ENCODE peak calls at places on chromosomes 13 and 19, in six cellular contexts. One of them, this sample, is unnamed.

GRCh38 chr13:48411281-48412099 is 1.4 kb downstream of the LPAR6 start:
- DNase-seq in Peyer's patch: no peak
- DNase-seq in neural progenitor cell: peak; percentile 11
- DNase-seq in iPS DF 6.9: no peak
- DNase-seq in CD4-positive, CD25-positive, alpha-beta regulatory T cell: no peak
- DNase-seq in RWPE1: no peak
- DNase-seq in this sample: no peak

GRCh38 chr13:85549819-85550218 is 249.4 kb downstream of the SLITRK6 start:
- DNase-seq in Peyer's patch: no peak
- DNase-seq in neural progenitor cell: no peak
- DNase-seq in iPS DF 6.9: no peak
- DNase-seq in CD4-positive, CD25-positive, alpha-beta regulatory T cell: no peak
- DNase-seq in RWPE1: no peak
- DNase-seq in this sample: no peak

GRCh38 chr13:107807306-107808073 is 407.8 kb downstream of the LIG4 start:
- DNase-seq in Peyer's patch: no peak
- DNase-seq in neural progenitor cell: no peak
- DNase-seq in iPS DF 6.9: no peak
- DNase-seq in CD4-positive, CD25-positive, alpha-beta regulatory T cell: no peak
- DNase-seq in RWPE1: no peak
- DNase-seq in this sample: no peak

GRCh38 chr13:44422755-44423643 is 49.4 kb downstream of the SERP2 start:
- DNase-seq in Peyer's patch: no peak
- DNase-seq in neural progenitor cell: no peak
- DNase-seq in iPS DF 6.9: no peak
- DNase-seq in CD4-positive, CD25-positive, alpha-beta regulatory T cell: no peak
- DNase-seq in RWPE1: no peak
- DNase-seq in this sample: no peak

GRCh38 chr19:11041966-11042627 is 47.2 kb upstream of the LDLR start:
- DNase-seq in Peyer's patch: no peak
- DNase-seq in neural progenitor cell: no peak
- DNase-seq in iPS DF 6.9: no peak
- DNase-seq in CD4-positive, CD25-positive, alpha-beta regulatory T cell: no peak
- DNase-seq in RWPE1: peak; percentile 30
- DNase-seq in this sample: no peak

GRCh38 chr13:25977216-25977615 is 74.6 kb downstream of the SHISA2 start:
- DNase-seq in Peyer's patch: no peak
- DNase-seq in neural progenitor cell: peak; percentile 82
- DNase-seq in iPS DF 6.9: peak; percentile 80
- DNase-seq in CD4-positive, CD25-positive, alpha-beta regulatory T cell: no peak
- DNase-seq in RWPE1: no peak
- DNase-seq in this sample: peak; percentile 17

GRCh38 chr19:8429044-8429443 is 15.7 kb upstream of the HNRNPM start:
- DNase-seq in Peyer's patch: no peak
- DNase-seq in neural progenitor cell: no peak
- DNase-seq in iPS DF 6.9: no peak
- DNase-seq in CD4-positive, CD25-positive, alpha-beta regulatory T cell: no peak
- DNase-seq in RWPE1: no peak
- DNase-seq in this sample: no peak

GRCh38 chr19:6750062-6750461 is 10.6 kb downstream of the TRIP10 start:
- DNase-seq in Peyer's patch: peak; percentile 56
- DNase-seq in neural progenitor cell: no peak
- DNase-seq in iPS DF 6.9: no peak
- DNase-seq in CD4-positive, CD25-positive, alpha-beta regulatory T cell: no peak
- DNase-seq in RWPE1: no peak
- DNase-seq in this sample: no peak

GRCh38 chr13:90889906-90890305 is 457.6 kb upstream of the MIR17HG start:
- DNase-seq in Peyer's patch: no peak
- DNase-seq in neural progenitor cell: no peak
- DNase-seq in iPS DF 6.9: no peak
- DNase-seq in CD4-positive, CD25-positive, alpha-beta regulatory T cell: no peak
- DNase-seq in RWPE1: no peak
- DNase-seq in this sample: no peak

GRCh38 chr13:21338156-21338555 is 120.9 kb downstream of the ZDHHC20 start:
- DNase-seq in Peyer's patch: no peak
- DNase-seq in neural progenitor cell: peak; percentile 38
- DNase-seq in iPS DF 6.9: no peak
- DNase-seq in CD4-positive, CD25-positive, alpha-beta regulatory T cell: no peak
- DNase-seq in RWPE1: no peak
- DNase-seq in this sample: no peak

GRCh38 chr13:39263033-39263432 is 224.8 kb downstream of the NHLRC3 start:
- DNase-seq in Peyer's patch: no peak
- DNase-seq in neural progenitor cell: peak; percentile 49
- DNase-seq in iPS DF 6.9: peak; percentile 25
- DNase-seq in CD4-positive, CD25-positive, alpha-beta regulatory T cell: no peak
- DNase-seq in RWPE1: peak; percentile 60
- DNase-seq in this sample: peak; percentile 34

GRCh38 chr19:40610396-40611064 is 9.4 kb downstream of the LTBP4 start:
- DNase-seq in Peyer's patch: peak; percentile 77
- DNase-seq in neural progenitor cell: peak; percentile 43
- DNase-seq in iPS DF 6.9: no peak
- DNase-seq in CD4-positive, CD25-positive, alpha-beta regulatory T cell: peak; percentile 60
- DNase-seq in RWPE1: no peak
- DNase-seq in this sample: no peak

GRCh38 chr19:52270266-52270885 is 989 bp downstream of the ZNF766 start:
- DNase-seq in Peyer's patch: no peak
- DNase-seq in neural progenitor cell: peak; percentile 29
- DNase-seq in iPS DF 6.9: no peak
- DNase-seq in CD4-positive, CD25-positive, alpha-beta regulatory T cell: no peak
- DNase-seq in RWPE1: peak; percentile 5
- DNase-seq in this sample: no peak

DNA sequence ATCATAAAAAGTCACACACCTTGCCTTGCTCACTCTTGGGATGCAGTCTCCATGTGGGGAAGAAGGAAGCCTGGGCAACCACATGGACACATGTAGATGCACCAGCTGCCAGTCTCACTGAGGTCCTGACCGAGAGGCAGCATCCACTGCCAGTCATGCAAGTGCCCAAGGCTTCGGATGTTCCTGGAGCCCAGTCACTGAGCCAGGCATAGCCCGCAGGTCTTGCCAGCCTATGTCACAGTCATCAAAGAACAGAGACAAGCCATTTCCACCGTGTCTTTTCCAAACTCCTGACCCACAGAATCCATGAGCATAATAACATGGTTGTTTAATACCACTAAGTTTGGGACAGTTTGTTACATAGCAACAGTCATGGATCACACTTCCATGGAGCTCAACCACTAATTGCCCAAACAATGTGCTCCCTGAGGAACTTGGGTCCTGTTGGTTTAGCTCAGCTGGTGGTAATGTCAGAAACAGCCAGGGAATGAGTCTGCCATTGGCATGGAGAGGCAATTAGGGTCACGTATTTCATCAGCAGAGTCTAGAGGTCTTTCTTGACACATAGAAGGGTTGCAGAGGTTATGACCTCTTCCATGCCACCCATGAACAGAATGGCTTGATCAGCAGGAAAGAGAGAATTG is 21.5 kb downstream of the STARD13 start:
- DNase-seq in Peyer's patch: no peak
- DNase-seq in neural progenitor cell: no peak
- DNase-seq in iPS DF 6.9: no peak
- DNase-seq in CD4-positive, CD25-positive, alpha-beta regulatory T cell: no peak
- DNase-seq in RWPE1: no peak
- DNase-seq in this sample: no peak
- H3K27ac ChIP-seq in Peyer's patch: no peak overlapping the region
- H3K27ac ChIP-seq in neural progenitor cell: no peak overlapping the region
- H3K27ac ChIP-seq in iPS DF 6.9: no peak overlapping the region
- H3K27ac ChIP-seq in CD4-positive, CD25-positive, alpha-beta regulatory T cell: no peak overlapping the region
- H3K27ac ChIP-seq in RWPE1: no peak overlapping the region
- H3K27ac ChIP-seq in this sample: no peak overlapping the region

GRCh38 chr19:3572132-3572854 is 451 bp upstream of the HMG20B start:
- DNase-seq in Peyer's patch: peak; percentile 100
- DNase-seq in neural progenitor cell: peak; percentile 100
- DNase-seq in iPS DF 6.9: peak; percentile 92
- DNase-seq in CD4-positive, CD25-positive, alpha-beta regulatory T cell: peak; percentile 100
- DNase-seq in RWPE1: peak; percentile 93
- DNase-seq in this sample: peak; percentile 99
- H3K27ac ChIP-seq in Peyer's patch: peak overlapping the region; percentile 11
- H3K27ac ChIP-seq in neural progenitor cell: no peak overlapping the region
- H3K27ac ChIP-seq in iPS DF 6.9: no peak overlapping the region
- H3K27ac ChIP-seq in CD4-positive, CD25-positive, alpha-beta regulatory T cell: peak overlapping the region; percentile 61
- H3K27ac ChIP-seq in RWPE1: peak overlapping the region; percentile 81
- H3K27ac ChIP-seq in this sample: no peak overlapping the region

GRCh38 chr13:49587311-49587847 is 2.0 kb upstream of the RCBTB1 start:
- DNase-seq in Peyer's patch: no peak
- DNase-seq in neural progenitor cell: no peak
- DNase-seq in iPS DF 6.9: no peak
- DNase-seq in CD4-positive, CD25-positive, alpha-beta regulatory T cell: no peak
- DNase-seq in RWPE1: peak; percentile 67
- DNase-seq in this sample: peak; percentile 92
- H3K27ac ChIP-seq in Peyer's patch: no peak overlapping the region
- H3K27ac ChIP-seq in neural progenitor cell: no peak overlapping the region
- H3K27ac ChIP-seq in iPS DF 6.9: no peak overlapping the region
- H3K27ac ChIP-seq in CD4-positive, CD25-positive, alpha-beta regulatory T cell: no peak overlapping the region
- H3K27ac ChIP-seq in RWPE1: no peak overlapping the region
- H3K27ac ChIP-seq in this sample: peak overlapping the region; percentile 80

DNA sequence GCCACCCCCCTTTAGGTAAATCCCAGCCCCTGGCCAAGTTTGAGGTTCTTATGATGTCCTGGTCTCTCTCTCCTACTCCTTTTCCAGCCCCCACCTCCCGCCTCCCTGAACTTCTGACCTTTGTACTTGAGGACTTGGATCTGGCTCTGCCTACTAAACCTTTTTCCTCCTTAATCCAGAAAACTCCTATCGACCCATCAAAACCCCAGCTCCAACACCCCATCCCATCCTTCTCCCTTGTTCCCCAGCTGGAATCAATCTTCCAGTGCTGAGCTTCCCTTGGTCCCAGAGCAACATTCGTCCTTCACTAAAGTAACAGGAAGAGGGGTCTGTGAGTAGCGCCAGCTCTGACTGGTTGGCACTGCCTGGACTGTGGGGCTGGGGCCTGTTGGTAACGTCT is 17.3 kb upstream of the UQCR11 start:
- DNase-seq in Peyer's patch: no peak
- DNase-seq in neural progenitor cell: no peak
- DNase-seq in iPS DF 6.9: no peak
- DNase-seq in CD4-positive, CD25-positive, alpha-beta regulatory T cell: no peak
- DNase-seq in RWPE1: no peak
- DNase-seq in this sample: no peak
- H3K27ac ChIP-seq in Peyer's patch: no peak overlapping the region
- H3K27ac ChIP-seq in neural progenitor cell: no peak overlapping the region
- H3K27ac ChIP-seq in iPS DF 6.9: no peak overlapping the region
- H3K27ac ChIP-seq in CD4-positive, CD25-positive, alpha-beta regulatory T cell: no peak overlapping the region
- H3K27ac ChIP-seq in RWPE1: no peak overlapping the region
- H3K27ac ChIP-seq in this sample: no peak overlapping the region

GRCh38 chr13:23651439-23651838 is 81.2 kb downstream of the TNFRSF19 start:
- DNase-seq in Peyer's patch: no peak
- DNase-seq in neural progenitor cell: no peak
- DNase-seq in iPS DF 6.9: no peak
- DNase-seq in CD4-positive, CD25-positive, alpha-beta regulatory T cell: no peak
- DNase-seq in RWPE1: no peak
- DNase-seq in this sample: no peak
- H3K27ac ChIP-seq in Peyer's patch: no peak overlapping the region
- H3K27ac ChIP-seq in neural progenitor cell: no peak overlapping the region
- H3K27ac ChIP-seq in iPS DF 6.9: no peak overlapping the region
- H3K27ac ChIP-seq in CD4-positive, CD25-positive, alpha-beta regulatory T cell: no peak overlapping the region
- H3K27ac ChIP-seq in RWPE1: no peak overlapping the region
- H3K27ac ChIP-seq in this sample: no peak overlapping the region

DNA sequence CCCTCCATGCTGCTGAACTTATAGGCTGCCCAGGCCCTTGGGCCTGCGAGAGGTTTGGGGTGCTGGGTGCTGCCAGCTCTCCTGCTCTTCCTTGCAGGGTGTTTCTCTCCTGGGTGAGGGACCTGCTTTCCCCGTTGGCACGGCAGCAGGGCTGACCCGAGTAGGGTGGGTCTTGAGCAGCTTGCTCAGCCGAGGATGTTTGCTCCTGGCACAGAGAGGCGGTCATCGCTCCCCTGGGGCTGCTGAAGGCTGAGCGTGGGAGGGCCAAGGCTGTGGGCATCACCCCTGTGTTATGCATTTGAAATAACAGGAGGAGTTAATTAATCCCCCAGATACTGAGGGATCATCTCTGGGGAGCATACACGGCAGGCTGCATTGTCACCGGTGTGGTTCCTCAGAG is 5.3 kb downstream of the KCTD15 start:
- DNase-seq in Peyer's patch: no peak
- DNase-seq in neural progenitor cell: no peak
- DNase-seq in iPS DF 6.9: no peak
- DNase-seq in CD4-positive, CD25-positive, alpha-beta regulatory T cell: no peak
- DNase-seq in RWPE1: no peak
- DNase-seq in this sample: no peak
- H3K27ac ChIP-seq in Peyer's patch: no peak overlapping the region
- H3K27ac ChIP-seq in neural progenitor cell: no peak overlapping the region
- H3K27ac ChIP-seq in iPS DF 6.9: no peak overlapping the region
- H3K27ac ChIP-seq in CD4-positive, CD25-positive, alpha-beta regulatory T cell: no peak overlapping the region
- H3K27ac ChIP-seq in RWPE1: peak overlapping the region; percentile 77
- H3K27ac ChIP-seq in this sample: no peak overlapping the region

DNA sequence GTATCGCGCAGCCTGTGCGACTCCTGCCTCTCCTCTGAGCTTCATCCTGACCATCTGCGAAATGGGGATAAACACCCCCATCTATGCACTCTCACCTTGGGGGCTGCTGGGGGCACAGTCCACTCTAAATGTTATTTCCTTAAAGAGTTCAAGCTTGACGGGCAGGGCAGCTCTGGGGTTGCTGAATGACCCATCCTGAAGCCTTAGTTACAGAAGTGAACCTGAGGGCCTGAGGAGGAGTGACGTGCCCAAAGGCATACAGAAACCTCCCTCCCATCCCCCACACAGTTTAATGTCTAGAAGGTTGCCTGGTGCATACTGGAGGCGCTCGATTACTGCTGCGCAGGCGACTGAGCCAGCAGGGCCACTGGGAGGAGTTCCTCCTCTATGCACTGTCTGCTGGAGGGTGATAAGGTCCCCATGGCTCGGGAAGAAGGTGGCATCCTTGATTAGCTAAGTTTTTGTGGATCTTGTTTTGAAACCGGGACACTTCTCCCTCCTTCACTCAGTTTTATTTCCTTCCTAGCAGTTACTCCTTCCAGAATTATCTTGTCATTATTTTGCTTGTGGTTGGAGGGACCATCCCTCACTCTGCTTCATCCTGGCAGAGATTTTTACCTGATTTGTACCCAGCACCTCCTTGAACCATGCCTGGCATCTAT is 572 bp upstream of the FKBP8 start:
- DNase-seq in Peyer's patch: peak; percentile 75
- DNase-seq in neural progenitor cell: peak; percentile 70
- DNase-seq in iPS DF 6.9: peak; percentile 48
- DNase-seq in CD4-positive, CD25-positive, alpha-beta regulatory T cell: peak; percentile 62
- DNase-seq in RWPE1: peak; percentile 73
- DNase-seq in this sample: peak; percentile 70
- H3K27ac ChIP-seq in Peyer's patch: peak overlapping the region; percentile 93
- H3K27ac ChIP-seq in neural progenitor cell: no peak overlapping the region
- H3K27ac ChIP-seq in iPS DF 6.9: no peak overlapping the region
- H3K27ac ChIP-seq in CD4-positive, CD25-positive, alpha-beta regulatory T cell: peak overlapping the region; percentile 80
- H3K27ac ChIP-seq in RWPE1: peak overlapping the region; percentile 86
- H3K27ac ChIP-seq in this sample: no peak overlapping the region

DNA sequence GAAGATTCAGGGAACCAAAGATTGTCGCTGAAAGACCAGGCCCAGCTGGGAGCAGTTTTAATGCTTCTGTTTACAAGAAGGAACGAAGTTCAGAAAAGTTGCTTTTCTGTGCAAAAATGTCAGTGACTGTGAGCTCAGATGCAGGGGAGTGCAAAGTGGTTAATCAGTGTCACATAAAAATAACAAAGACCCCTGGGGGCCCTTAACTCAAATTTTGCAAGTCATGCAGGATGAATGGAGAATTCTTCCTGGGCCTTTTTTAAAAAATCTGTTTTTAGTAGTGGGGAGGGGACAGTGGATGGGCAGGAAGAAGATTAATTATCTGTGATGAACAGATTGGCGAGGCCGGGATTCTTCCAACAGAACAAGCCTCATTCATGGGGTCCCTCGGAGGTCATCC is 167.2 kb downstream of the UQCRFS1 start:
- DNase-seq in Peyer's patch: no peak
- DNase-seq in neural progenitor cell: no peak
- DNase-seq in iPS DF 6.9: no peak
- DNase-seq in CD4-positive, CD25-positive, alpha-beta regulatory T cell: no peak
- DNase-seq in RWPE1: no peak
- DNase-seq in this sample: no peak
- H3K27ac ChIP-seq in Peyer's patch: no peak overlapping the region
- H3K27ac ChIP-seq in neural progenitor cell: no peak overlapping the region
- H3K27ac ChIP-seq in iPS DF 6.9: no peak overlapping the region
- H3K27ac ChIP-seq in CD4-positive, CD25-positive, alpha-beta regulatory T cell: no peak overlapping the region
- H3K27ac ChIP-seq in RWPE1: no peak overlapping the region
- H3K27ac ChIP-seq in this sample: no peak overlapping the region

GRCh38 chr13:51585234-51585672 is 991 bp downstream of the WDFY2 start:
- DNase-seq in Peyer's patch: no peak
- DNase-seq in neural progenitor cell: no peak
- DNase-seq in iPS DF 6.9: no peak
- DNase-seq in CD4-positive, CD25-positive, alpha-beta regulatory T cell: no peak
- DNase-seq in RWPE1: no peak
- DNase-seq in this sample: no peak
- H3K27ac ChIP-seq in Peyer's patch: peak overlapping the region; percentile 82
- H3K27ac ChIP-seq in neural progenitor cell: no peak overlapping the region
- H3K27ac ChIP-seq in iPS DF 6.9: no peak overlapping the region
- H3K27ac ChIP-seq in CD4-positive, CD25-positive, alpha-beta regulatory T cell: peak overlapping the region; percentile 90
- H3K27ac ChIP-seq in RWPE1: peak overlapping the region; percentile 99
- H3K27ac ChIP-seq in this sample: peak overlapping the region; percentile 74